ENCODE peak calls at places on chromosomes 12 and 14, in four cellular contexts. Z is fibroblast of mammary gland, G is adrenal gland, O is transverse colon. N is an unnamed sample.

GRCh38 chr14:52473557-52473956 is 78.7 kb downstream of the TXNDC16 start:
- DNase-seq in Z (peak; percentile 73), G (no peak), O (no peak), N (peak; percentile 57)

GRCh38 chr14:101791919-101792572 is 30.5 kb downstream of the PPP2R5C start:
- DNase-seq in Z (peak; percentile 81), G (no peak), O (no peak), N (peak; percentile 58)

GRCh38 chr12:59372971-59373370 is 222.9 kb upstream of the SLC16A7 start:
- DNase-seq in Z (peak; percentile 44), G (no peak), O (no peak), N (peak; percentile 33)

GRCh38 chr12:18468521-18469075 is 207.3 kb downstream of the PIK3C2G start:
- DNase-seq in Z (peak; percentile 85), G (no peak), O (no peak), N (peak; percentile 64)

GRCh38 chr14:102752239-102752847 is 24.9 kb upstream of the TRAF3 start:
- DNase-seq in Z (no peak), G (no peak), O (no peak), N (no peak)

GRCh38 chr12:56150563-56150962 is 1.8 kb upstream of the MYL6B start:
- DNase-seq in Z (peak; percentile 61), G (no peak), O (no peak), N (no peak)

GRCh38 chr12:21354641-21355040 is 18.1 kb upstream of the IAPP start:
- DNase-seq in Z (no peak), G (no peak), O (no peak), N (no peak)

GRCh38 chr12:49783917-49784676 is 42.7 kb downstream of the TMBIM6 start:
- DNase-seq in Z (peak; percentile 91), G (no peak), O (no peak), N (peak; percentile 79)

GRCh38 chr12:53483225-53483978 is 15.9 kb downstream of the MAP3K12 start:
- DNase-seq in Z (no peak), G (peak; percentile 38), O (peak; percentile 44), N (no peak)

GRCh38 chr14:34931206-34931605 is 51.6 kb upstream of the SRP54 start:
- DNase-seq in Z (peak; percentile 22), G (no peak), O (peak; percentile 20), N (no peak)

GRCh38 chr12:62934799-62935674 is at the start of gene PPM1H:
- DNase-seq in Z (peak; percentile 2), G (peak; percentile 46), O (peak; percentile 82), N (peak; percentile 16)

GRCh38 chr12:45121224-45121623 is 70.3 kb upstream of the DBX2 start:
- DNase-seq in Z (no peak), G (no peak), O (no peak), N (no peak)
- TF ChIP-seq CTCF in Z (no peak), G (no peak), O (no peak), N (no peak)

GRCh38 chr14:73237786-73238261 is 518 bp downstream of the PAPLN start:
- DNase-seq in Z (no peak), G (no peak), O (no peak), N (no peak)
- H3K4me3 ChIP-seq in Z (peak overlapping the region; percentile 45), G (no peak overlapping the region), O (peak overlapping the region; percentile 57), N (peak overlapping the region; percentile 34)

GRCh38 chr14:76101980-76102379 is 49.7 kb upstream of the GPATCH2L start:
- DNase-seq in Z (no peak), G (no peak), O (no peak), N (no peak)

GRCh38 chr14:76096257-76096656 is 55.5 kb upstream of the GPATCH2L start:
- DNase-seq in Z (no peak), G (no peak), O (no peak), N (no peak)

GRCh38 chr14:76098916-76099675 is 52.6 kb upstream of the GPATCH2L start:
- DNase-seq in Z (no peak), G (no peak), O (no peak), N (no peak)

GRCh38 chr14:76101384-76101783 is 50.3 kb upstream of the GPATCH2L start:
- DNase-seq in Z (peak; percentile 25), G (no peak), O (no peak), N (peak; percentile 27)

DNA sequence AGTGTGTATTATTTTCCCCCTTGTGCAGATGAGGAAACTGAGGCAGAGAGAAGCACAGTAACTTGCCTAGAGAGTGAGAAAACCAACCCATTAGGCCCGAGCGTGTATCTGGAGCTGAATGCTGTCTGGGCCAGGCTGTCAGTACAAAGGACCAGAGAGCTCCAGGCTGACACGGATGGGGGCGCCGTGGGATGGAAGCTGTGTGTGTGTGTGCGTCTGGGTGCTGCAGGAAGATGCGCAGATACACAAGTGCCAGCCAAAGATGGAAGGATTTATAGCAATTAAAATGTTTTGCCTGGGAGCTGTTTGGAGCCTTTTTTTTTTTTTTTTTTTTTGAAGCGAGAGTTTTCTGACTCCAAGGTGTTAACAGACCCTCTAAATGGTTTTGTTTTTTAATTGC is 53.7 kb upstream of the GPATCH2L start:
- DNase-seq in Z (no peak), G (no peak), O (no peak), N (no peak)
- TF ChIP-seq CTCF in Z (no peak), G (no peak), O (no peak), N (no peak)

DNA sequence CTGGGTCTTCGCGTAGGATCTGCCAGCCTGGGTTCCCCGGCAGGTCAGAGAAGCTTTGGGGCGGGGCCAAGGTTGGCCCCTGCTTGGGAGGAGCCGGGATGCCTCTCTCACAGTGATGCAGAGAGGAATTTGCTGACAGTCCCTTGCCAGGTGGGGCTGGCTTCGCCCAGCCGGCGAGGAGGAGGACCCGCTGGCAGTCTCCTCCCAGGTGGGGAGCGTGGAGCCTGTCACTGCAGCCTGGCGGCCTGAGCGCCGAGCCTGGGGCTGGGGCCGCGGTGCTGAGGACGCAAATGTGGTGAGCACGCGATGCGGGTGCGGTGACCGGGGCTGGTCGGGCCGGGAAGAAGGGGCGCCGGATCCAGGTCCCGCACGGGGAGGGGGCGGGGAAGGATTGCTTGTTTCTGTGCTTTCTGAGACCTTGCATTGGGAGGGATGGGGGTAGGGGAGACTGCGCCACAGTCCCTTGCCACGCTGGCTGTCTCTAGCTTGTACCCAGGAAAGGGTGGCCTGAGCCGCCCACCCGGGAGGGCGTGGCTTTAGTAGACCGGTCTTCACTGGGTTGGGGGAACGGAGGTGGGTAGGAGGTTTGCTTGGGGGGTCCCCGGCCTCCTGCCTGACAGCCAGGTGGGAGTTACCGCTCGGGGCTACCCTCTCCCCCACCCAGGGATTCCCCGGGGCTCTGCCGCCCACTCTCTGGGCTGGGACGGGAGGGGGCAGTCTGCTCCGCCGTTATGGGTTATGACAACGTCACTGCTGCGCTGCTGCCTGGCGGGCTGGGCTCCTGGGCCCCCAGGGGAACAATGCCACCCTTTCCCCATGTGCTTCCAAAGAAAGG is at the start of gene TMEM63C:
- DNase-seq in Z (no peak), G (peak; percentile 82), O (peak; percentile 85), N (no peak)
- H3K4me3 ChIP-seq in Z (no peak within 1 kb of the TSS), G (no peak within 1 kb of the TSS), O (peak within 1 kb of the TSS; percentile 48), N (no peak within 1 kb of the TSS)

GRCh38 chr14:55873229-55873628 is 245.0 kb upstream of the PELI2 start:
- DNase-seq in Z (no peak), G (no peak), O (no peak), N (no peak)

GRCh38 chr14:55877942-55878341 is 240.3 kb upstream of the PELI2 start:
- DNase-seq in Z (peak; percentile 30), G (no peak), O (no peak), N (peak; percentile 31)

GRCh38 chr14:55869397-55870049 is 248.7 kb upstream of the PELI2 start:
- DNase-seq in Z (peak; percentile 24), G (no peak), O (no peak), N (no peak)

GRCh38 chr14:55874785-55875184 is 243.4 kb upstream of the PELI2 start:
- DNase-seq in Z (no peak), G (no peak), O (no peak), N (no peak)
- TF ChIP-seq CTCF in Z (no peak), G (no peak), O (no peak), N (no peak)

DNA sequence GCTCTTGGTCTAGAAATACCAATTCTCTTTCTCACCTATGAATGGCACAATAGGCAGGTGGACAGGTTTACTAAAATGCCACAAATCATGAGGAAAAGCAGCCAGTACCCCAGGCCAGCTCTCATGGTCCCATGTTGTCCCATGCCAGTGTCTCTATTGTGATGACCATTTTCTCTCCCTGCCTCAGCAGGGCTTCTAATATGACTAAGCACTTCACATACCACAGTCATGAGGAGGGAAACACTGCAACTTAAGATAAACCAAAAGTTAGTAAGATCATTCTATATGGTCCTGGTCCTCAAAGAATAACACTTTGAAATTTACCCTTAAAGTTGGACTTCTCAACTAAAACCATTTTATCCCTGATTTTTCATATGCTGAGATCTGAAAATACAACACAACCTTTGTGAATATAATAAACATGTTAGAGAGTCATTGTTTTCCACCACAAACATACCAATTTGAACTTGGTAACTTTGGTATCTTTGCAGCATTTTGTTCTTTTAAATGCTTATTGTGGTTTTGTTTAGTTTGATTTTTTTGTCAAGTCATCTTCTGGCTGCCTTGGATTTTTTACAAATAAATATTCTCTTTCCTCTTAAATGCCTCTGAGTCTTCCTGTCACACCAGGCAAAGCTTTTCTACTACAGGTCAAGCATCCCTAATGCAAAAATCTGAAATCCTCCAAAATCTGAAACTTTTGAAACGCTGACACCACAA is 3.5 kb downstream of the TTC5 start:
- DNase-seq in Z (peak; percentile 35), G (no peak), O (no peak), N (peak; percentile 20)
- H3K4me3 ChIP-seq in Z (no peak overlapping the region), G (no peak overlapping the region), O (no peak overlapping the region), N (no peak overlapping the region)